ENCODE peak calls at places on chromosomes 12 and 14, in five cellular contexts. One of them, this sample, is unnamed.

GRCh38 chr14:54929556-54929955 is 26.9 kb upstream of the GCH1 start:
- DNase-seq in adrenal gland: no peak
- DNase-seq in spleen: no peak
- DNase-seq in A549: no peak
- DNase-seq in upper lobe of left lung: no peak
- DNase-seq in this sample: no peak

GRCh38 chr12:3928538-3929220 is 55.5 kb upstream of the PARP11 start:
- DNase-seq in adrenal gland: no peak
- DNase-seq in spleen: no peak
- DNase-seq in A549: no peak
- DNase-seq in upper lobe of left lung: no peak
- DNase-seq in this sample: no peak

GRCh38 chr14:100440207-100440631 is 117.1 kb downstream of the SLC25A47 start:
- DNase-seq in adrenal gland: peak
- DNase-seq in spleen: no peak
- DNase-seq in A549: peak
- DNase-seq in upper lobe of left lung: peak
- DNase-seq in this sample: no peak

GRCh38 chr12:75503459-75503858 is 8.0 kb downstream of the KRR1 start:
- DNase-seq in adrenal gland: no peak
- DNase-seq in spleen: no peak
- DNase-seq in A549: no peak
- DNase-seq in upper lobe of left lung: no peak
- DNase-seq in this sample: no peak

GRCh38 chr14:19743256-19743655 is at the start of gene OR4Q3:
- DNase-seq in adrenal gland: no peak
- DNase-seq in spleen: no peak
- DNase-seq in A549: no peak
- DNase-seq in upper lobe of left lung: no peak
- DNase-seq in this sample: no peak

GRCh38 chr14:49972199-49972671 is 79.4 kb downstream of the ARF6 start:
- DNase-seq in adrenal gland: no peak
- DNase-seq in spleen: no peak
- DNase-seq in A549: no peak
- DNase-seq in upper lobe of left lung: no peak
- DNase-seq in this sample: no peak

GRCh38 chr14:70907996-70908917 is 998 bp downstream of the PCNX1 start:
- DNase-seq in adrenal gland: peak
- DNase-seq in spleen: peak
- DNase-seq in A549: peak
- DNase-seq in upper lobe of left lung: peak
- DNase-seq in this sample: peak

GRCh38 chr12:19689801-19690472 is 250.6 kb downstream of the AEBP2 start:
- DNase-seq in adrenal gland: no peak
- DNase-seq in spleen: no peak
- DNase-seq in A549: no peak
- DNase-seq in upper lobe of left lung: no peak
- DNase-seq in this sample: no peak

GRCh38 chr12:69266045-69266635 is 26.8 kb downstream of the CPSF6 start:
- DNase-seq in adrenal gland: no peak
- DNase-seq in spleen: no peak
- DNase-seq in A549: no peak
- DNase-seq in upper lobe of left lung: no peak
- DNase-seq in this sample: no peak

GRCh38 chr12:93402333-93403311 is 24.9 kb downstream of the NUDT4 start:
- DNase-seq in adrenal gland: no peak
- DNase-seq in spleen: no peak
- DNase-seq in A549: no peak
- DNase-seq in upper lobe of left lung: no peak
- DNase-seq in this sample: no peak

GRCh38 chr12:12749433-12749832 is 32.3 kb downstream of the CDKN1B start:
- DNase-seq in adrenal gland: no peak
- DNase-seq in spleen: no peak
- DNase-seq in A549: no peak
- DNase-seq in upper lobe of left lung: no peak
- DNase-seq in this sample: peak

GRCh38 chr14:95359974-95360826 is 40.5 kb upstream of the CLMN start:
- DNase-seq in adrenal gland: no peak
- DNase-seq in spleen: no peak
- DNase-seq in A549: no peak
- DNase-seq in upper lobe of left lung: peak
- DNase-seq in this sample: no peak

GRCh38 chr12:96354844-96355534 is 45.2 kb downstream of the CDK17 start:
- DNase-seq in adrenal gland: no peak
- DNase-seq in spleen: no peak
- DNase-seq in A549: no peak
- DNase-seq in upper lobe of left lung: no peak
- DNase-seq in this sample: no peak

GRCh38 chr14:100076133-100076532 is 10.9 kb downstream of the EVL start:
- DNase-seq in adrenal gland: no peak
- DNase-seq in spleen: no peak
- DNase-seq in A549: peak
- DNase-seq in upper lobe of left lung: no peak
- DNase-seq in this sample: no peak

GRCh38 chr14:26601856-26602255 is 4.0 kb upstream of the NOVA1 start:
- DNase-seq in adrenal gland: no peak
- DNase-seq in spleen: no peak
- DNase-seq in A549: no peak
- DNase-seq in upper lobe of left lung: no peak
- DNase-seq in this sample: no peak

GRCh38 chr12:52082988-52083637 is 3.6 kb downstream of the SMIM41 start:
- DNase-seq in adrenal gland: no peak
- DNase-seq in spleen: peak
- DNase-seq in A549: peak
- DNase-seq in upper lobe of left lung: peak
- DNase-seq in this sample: peak

GRCh38 chr12:69570545-69571399 is 14.5 kb upstream of the CCT2 start:
- DNase-seq in adrenal gland: peak
- DNase-seq in spleen: no peak
- DNase-seq in A549: peak
- DNase-seq in upper lobe of left lung: no peak
- DNase-seq in this sample: peak

GRCh38 chr14:92645841-92646478 is 102.5 kb downstream of the LGMN start:
- DNase-seq in adrenal gland: no peak
- DNase-seq in spleen: peak
- DNase-seq in A549: no peak
- DNase-seq in upper lobe of left lung: no peak
- DNase-seq in this sample: no peak

GRCh38 chr12:46358791-46359666 is 13.5 kb downstream of the SLC38A2 start:
- DNase-seq in adrenal gland: no peak
- DNase-seq in spleen: no peak
- DNase-seq in A549: no peak
- DNase-seq in upper lobe of left lung: no peak
- DNase-seq in this sample: no peak
- TF ChIP-seq POLR2A in adrenal gland: peak
- TF ChIP-seq POLR2A in spleen: no peak
- TF ChIP-seq POLR2A in A549: no peak
- TF ChIP-seq POLR2A in upper lobe of left lung: no peak
- TF ChIP-seq POLR2A in this sample: no peak

DNA sequence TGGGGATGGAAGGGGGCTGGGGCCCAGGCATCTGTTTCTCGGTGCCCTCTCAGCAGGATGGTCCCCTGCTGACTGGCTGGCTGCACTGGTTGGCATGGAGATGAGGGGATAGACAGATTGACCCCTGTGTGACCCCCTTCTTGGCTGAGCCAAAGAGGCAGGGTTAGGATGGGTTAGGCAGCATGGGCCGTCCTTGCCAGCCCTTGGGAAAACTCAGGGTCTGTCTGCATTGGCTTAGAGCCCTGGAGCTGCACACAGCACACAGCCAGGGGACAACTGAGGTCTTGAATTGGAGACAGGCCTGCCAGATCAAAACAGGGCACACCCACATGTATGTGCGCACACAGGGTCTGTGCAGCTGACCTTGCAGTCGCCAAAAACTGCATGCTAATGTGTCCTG is 11.2 kb upstream of the LRP1-AS start:
- DNase-seq in adrenal gland: no peak
- DNase-seq in spleen: no peak
- DNase-seq in A549: no peak
- DNase-seq in upper lobe of left lung: no peak
- DNase-seq in this sample: no peak
- H3K4me3 ChIP-seq in adrenal gland: no peak
- H3K4me3 ChIP-seq in spleen: no peak
- H3K4me3 ChIP-seq in A549: no peak
- H3K4me3 ChIP-seq in upper lobe of left lung: no peak
- H3K4me3 ChIP-seq in this sample: no peak

GRCh38 chr12:121596526-121596925 is 15.7 kb upstream of the KDM2B start:
- DNase-seq in adrenal gland: no peak
- DNase-seq in spleen: no peak
- DNase-seq in A549: no peak
- DNase-seq in upper lobe of left lung: no peak
- DNase-seq in this sample: no peak

GRCh38 chr12:121595520-121595919 is 14.7 kb upstream of the KDM2B start:
- DNase-seq in adrenal gland: no peak
- DNase-seq in spleen: no peak
- DNase-seq in A549: no peak
- DNase-seq in upper lobe of left lung: no peak
- DNase-seq in this sample: no peak

GRCh38 chr12:121592323-121592722 is 11.5 kb upstream of the KDM2B start:
- DNase-seq in adrenal gland: no peak
- DNase-seq in spleen: no peak
- DNase-seq in A549: no peak
- DNase-seq in upper lobe of left lung: no peak
- DNase-seq in this sample: no peak

DNA sequence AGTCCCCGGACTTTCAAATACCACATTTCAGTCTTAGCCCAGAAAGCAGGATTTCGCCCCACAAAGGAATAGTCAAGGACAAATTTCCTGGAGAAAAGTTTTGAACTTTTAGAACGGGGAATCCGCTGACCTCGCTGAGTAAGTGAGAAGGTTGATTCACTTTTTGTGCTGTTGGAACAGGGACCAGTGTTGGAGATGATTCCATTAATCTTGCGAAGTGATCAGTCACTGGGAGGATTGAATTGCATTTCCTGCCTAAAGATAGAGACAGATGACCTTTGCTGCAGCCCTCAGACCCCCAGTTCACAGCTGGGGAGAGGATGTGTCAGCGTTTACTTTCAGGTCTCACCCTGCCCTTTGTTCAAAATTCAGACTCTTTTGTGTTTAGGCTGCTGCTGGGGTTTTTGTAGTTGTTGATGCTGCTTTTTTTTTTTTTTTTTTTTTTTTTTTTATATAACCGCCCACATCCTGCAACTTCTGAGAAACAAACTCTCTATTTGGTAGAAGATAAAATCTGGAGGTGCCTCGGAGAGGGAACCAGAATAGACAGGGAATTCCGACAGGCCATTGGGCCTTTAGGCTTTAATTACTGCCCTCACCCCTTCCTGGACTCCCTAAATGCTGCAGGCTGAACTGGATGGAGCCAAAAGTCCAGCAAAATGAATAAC is 9.8 kb upstream of the KDM2B start:
- DNase-seq in adrenal gland: no peak
- DNase-seq in spleen: no peak
- DNase-seq in A549: no peak
- DNase-seq in upper lobe of left lung: no peak
- DNase-seq in this sample: peak
- TF ChIP-seq CTCF in adrenal gland: no peak
- TF ChIP-seq CTCF in spleen: no peak
- TF ChIP-seq CTCF in A549: no peak
- TF ChIP-seq CTCF in upper lobe of left lung: no peak
- TF ChIP-seq CTCF in this sample: no peak

DNA sequence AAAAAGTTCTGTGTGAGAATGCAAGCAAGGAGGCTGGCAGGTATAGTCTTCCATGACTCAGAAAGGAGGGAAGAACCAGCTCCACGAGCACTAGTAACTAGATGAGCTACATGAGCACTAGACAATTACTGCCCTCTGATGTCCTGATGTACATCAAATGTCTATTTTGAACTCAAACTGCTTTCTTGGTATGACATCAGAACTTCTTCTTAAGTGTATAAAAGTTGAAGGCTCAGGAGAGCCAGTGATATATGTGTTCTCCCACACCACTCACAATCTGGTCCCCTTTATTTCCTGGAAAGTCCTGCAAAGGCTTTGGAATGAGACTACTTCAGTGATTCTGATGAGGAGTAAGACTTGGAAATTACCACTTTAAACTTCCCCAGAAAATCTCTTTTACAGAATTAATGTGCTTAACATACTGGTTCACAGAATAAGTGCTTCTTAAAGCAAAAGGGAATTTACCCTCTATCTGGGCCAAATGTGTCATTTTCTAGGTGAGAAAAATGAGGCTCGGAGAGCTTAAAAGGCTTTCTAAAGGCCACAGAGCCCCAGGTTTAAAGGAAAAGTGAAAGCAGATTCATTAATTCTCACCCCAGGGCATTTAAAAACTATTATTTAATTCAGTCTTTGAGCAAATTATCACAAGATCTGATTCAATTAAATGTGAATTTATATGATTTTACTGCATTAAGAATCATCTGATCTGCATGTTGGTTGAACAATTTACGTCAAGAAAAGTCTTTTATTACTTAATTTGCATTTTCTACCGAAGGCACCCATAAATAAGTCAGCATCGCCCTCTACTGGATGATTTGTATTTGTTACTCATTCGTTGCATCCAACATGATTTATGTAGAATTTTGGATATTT is 18.8 kb upstream of the DHRS7 start:
- DNase-seq in adrenal gland: peak
- DNase-seq in spleen: no peak
- DNase-seq in A549: peak
- DNase-seq in upper lobe of left lung: no peak
- DNase-seq in this sample: no peak
- TF ChIP-seq POLR2A in adrenal gland: no peak
- TF ChIP-seq POLR2A in spleen: no peak
- TF ChIP-seq POLR2A in A549: no peak
- TF ChIP-seq POLR2A in upper lobe of left lung: no peak
- TF ChIP-seq POLR2A in this sample: no peak

GRCh38 chr14:22838631-22839041 is 2.3 kb downstream of the MMP14 start:
- DNase-seq in adrenal gland: no peak
- DNase-seq in spleen: no peak
- DNase-seq in A549: no peak
- DNase-seq in upper lobe of left lung: no peak
- DNase-seq in this sample: no peak
- H3K4me3 ChIP-seq in adrenal gland: no peak
- H3K4me3 ChIP-seq in spleen: peak
- H3K4me3 ChIP-seq in A549: no peak
- H3K4me3 ChIP-seq in upper lobe of left lung: peak
- H3K4me3 ChIP-seq in this sample: peak

GRCh38 chr14:63134801-63135200 is 69.4 kb upstream of the RHOJ start:
- DNase-seq in adrenal gland: no peak
- DNase-seq in spleen: no peak
- DNase-seq in A549: no peak
- DNase-seq in upper lobe of left lung: no peak
- DNase-seq in this sample: no peak
- TF ChIP-seq CTCF in adrenal gland: no peak
- TF ChIP-seq CTCF in spleen: no peak
- TF ChIP-seq CTCF in A549: no peak
- TF ChIP-seq CTCF in upper lobe of left lung: no peak
- TF ChIP-seq CTCF in this sample: no peak

GRCh38 chr14:91332448-91333059 is 85.1 kb downstream of the CCDC88C start:
- DNase-seq in adrenal gland: no peak
- DNase-seq in spleen: peak
- DNase-seq in A549: no peak
- DNase-seq in upper lobe of left lung: no peak
- DNase-seq in this sample: peak
- TF ChIP-seq POLR2A in adrenal gland: no peak
- TF ChIP-seq POLR2A in spleen: no peak
- TF ChIP-seq POLR2A in A549: no peak
- TF ChIP-seq POLR2A in upper lobe of left lung: no peak
- TF ChIP-seq POLR2A in this sample: no peak

This sample was measured in Peyer's patch.